ENCODE peak calls at places on chromosomes 3 and 15, in nine cellular contexts. One of them, this sample, is unnamed.

GRCh38 chr3:59456852-59457485 is 407.1 kb upstream of the CFAP20DC start:
- DNase-seq in sigmoid colon: no peak
- DNase-seq in endothelial cell of umbilical vein: no peak
- DNase-seq in HepG2: no peak
- DNase-seq in vagina: no peak
- DNase-seq in HL-60: no peak
- DNase-seq in SK-N-SH: no peak
- DNase-seq in stomach: no peak
- DNase-seq in GM23338: no peak
- DNase-seq in this sample: no peak

GRCh38 chr3:27176256-27176655 is 192.9 kb downstream of the NEK10 start:
- DNase-seq in stomach: no peak
- DNase-seq in GM23338: no peak
- DNase-seq in HL-60: peak; percentile 33
- DNase-seq in HepG2: no peak
- DNase-seq in endothelial cell of umbilical vein: no peak
- DNase-seq in SK-N-SH: no peak
- DNase-seq in sigmoid colon: no peak
- DNase-seq in vagina: no peak
- DNase-seq in this sample: no peak

GRCh38 chr3:194086251-194087075 is 49.5 kb upstream of the HES1 start:
- DNase-seq in HL-60: no peak
- DNase-seq in vagina: no peak
- DNase-seq in stomach: peak; percentile 13
- DNase-seq in HepG2: no peak
- DNase-seq in sigmoid colon: no peak
- DNase-seq in GM23338: peak; percentile 70
- DNase-seq in endothelial cell of umbilical vein: peak; percentile 84
- DNase-seq in SK-N-SH: no peak
- DNase-seq in this sample: no peak

GRCh38 chr3:112688085-112688769 is 47.3 kb upstream of the CCDC80 start:
- DNase-seq in SK-N-SH: no peak
- DNase-seq in GM23338: no peak
- DNase-seq in HL-60: no peak
- DNase-seq in stomach: no peak
- DNase-seq in HepG2: no peak
- DNase-seq in vagina: no peak
- DNase-seq in sigmoid colon: no peak
- DNase-seq in endothelial cell of umbilical vein: no peak
- DNase-seq in this sample: no peak

GRCh38 chr3:52038227-52038626 is 18.1 kb downstream of the DUSP7 start:
- DNase-seq in stomach: no peak
- DNase-seq in HepG2: no peak
- DNase-seq in endothelial cell of umbilical vein: no peak
- DNase-seq in sigmoid colon: no peak
- DNase-seq in vagina: no peak
- DNase-seq in HL-60: no peak
- DNase-seq in GM23338: no peak
- DNase-seq in SK-N-SH: no peak
- DNase-seq in this sample: no peak

GRCh38 chr3:6860911-6861330 is at the start of gene GRM7:
- DNase-seq in HL-60: no peak
- DNase-seq in GM23338: no peak
- DNase-seq in endothelial cell of umbilical vein: no peak
- DNase-seq in SK-N-SH: peak; percentile 85
- DNase-seq in stomach: no peak
- DNase-seq in HepG2: no peak
- DNase-seq in sigmoid colon: no peak
- DNase-seq in vagina: no peak
- DNase-seq in this sample: no peak

GRCh38 chr3:30495172-30496124 is 111.0 kb upstream of the TGFBR2 start:
- DNase-seq in vagina: no peak
- DNase-seq in HepG2: no peak
- DNase-seq in GM23338: no peak
- DNase-seq in sigmoid colon: no peak
- DNase-seq in endothelial cell of umbilical vein: no peak
- DNase-seq in SK-N-SH: no peak
- DNase-seq in HL-60: peak; percentile 9
- DNase-seq in stomach: no peak
- DNase-seq in this sample: no peak

GRCh38 chr3:194826594-194826993 is 140.9 kb downstream of the FAM43A start:
- DNase-seq in endothelial cell of umbilical vein: no peak
- DNase-seq in vagina: no peak
- DNase-seq in HL-60: no peak
- DNase-seq in GM23338: no peak
- DNase-seq in HepG2: no peak
- DNase-seq in SK-N-SH: no peak
- DNase-seq in sigmoid colon: no peak
- DNase-seq in stomach: no peak
- DNase-seq in this sample: no peak

GRCh38 chr3:19346734-19347133 is 198.4 kb downstream of the KCNH8 start:
- DNase-seq in GM23338: no peak
- DNase-seq in SK-N-SH: no peak
- DNase-seq in HepG2: no peak
- DNase-seq in endothelial cell of umbilical vein: no peak
- DNase-seq in sigmoid colon: no peak
- DNase-seq in stomach: no peak
- DNase-seq in HL-60: no peak
- DNase-seq in vagina: no peak
- DNase-seq in this sample: no peak

GRCh38 chr3:154280161-154280560 is 44.1 kb downstream of the DHX36 start:
- DNase-seq in GM23338: no peak
- DNase-seq in HepG2: no peak
- DNase-seq in sigmoid colon: no peak
- DNase-seq in SK-N-SH: no peak
- DNase-seq in stomach: no peak
- DNase-seq in endothelial cell of umbilical vein: no peak
- DNase-seq in vagina: no peak
- DNase-seq in HL-60: no peak
- DNase-seq in this sample: no peak

GRCh38 chr3:116085456-116085855 is 359.8 kb downstream of the LSAMP start:
- DNase-seq in stomach: no peak
- DNase-seq in GM23338: no peak
- DNase-seq in vagina: no peak
- DNase-seq in HepG2: no peak
- DNase-seq in endothelial cell of umbilical vein: no peak
- DNase-seq in HL-60: no peak
- DNase-seq in SK-N-SH: peak; percentile 7
- DNase-seq in sigmoid colon: no peak
- DNase-seq in this sample: no peak

GRCh38 chr3:9088431-9089353 is 125.4 kb upstream of the RAD18 start:
- DNase-seq in SK-N-SH: no peak
- DNase-seq in GM23338: no peak
- DNase-seq in sigmoid colon: no peak
- DNase-seq in endothelial cell of umbilical vein: no peak
- DNase-seq in vagina: no peak
- DNase-seq in stomach: peak; percentile 75
- DNase-seq in HL-60: no peak
- DNase-seq in HepG2: no peak
- DNase-seq in this sample: no peak

GRCh38 chr3:159881208-159881607 is 107.4 kb upstream of the IL12A start:
- DNase-seq in GM23338: no peak
- DNase-seq in SK-N-SH: no peak
- DNase-seq in HL-60: no peak
- DNase-seq in sigmoid colon: no peak
- DNase-seq in stomach: no peak
- DNase-seq in endothelial cell of umbilical vein: no peak
- DNase-seq in vagina: no peak
- DNase-seq in HepG2: no peak
- DNase-seq in this sample: no peak

GRCh38 chr3:159879598-159879997 is 109.0 kb upstream of the IL12A start:
- DNase-seq in endothelial cell of umbilical vein: no peak
- DNase-seq in GM23338: no peak
- DNase-seq in HepG2: no peak
- DNase-seq in stomach: no peak
- DNase-seq in sigmoid colon: no peak
- DNase-seq in vagina: no peak
- DNase-seq in HL-60: no peak
- DNase-seq in SK-N-SH: peak; percentile 34
- DNase-seq in this sample: no peak

GRCh38 chr3:159882784-159883779 is 105.6 kb upstream of the IL12A start:
- DNase-seq in endothelial cell of umbilical vein: peak; percentile 73
- DNase-seq in vagina: no peak
- DNase-seq in sigmoid colon: no peak
- DNase-seq in HepG2: no peak
- DNase-seq in stomach: no peak
- DNase-seq in GM23338: no peak
- DNase-seq in HL-60: no peak
- DNase-seq in SK-N-SH: peak; percentile 58
- DNase-seq in this sample: no peak

GRCh38 chr3:159882367-159882766 is 106.3 kb upstream of the IL12A start:
- DNase-seq in SK-N-SH: no peak
- DNase-seq in vagina: no peak
- DNase-seq in sigmoid colon: no peak
- DNase-seq in stomach: no peak
- DNase-seq in HepG2: no peak
- DNase-seq in GM23338: no peak
- DNase-seq in HL-60: no peak
- DNase-seq in endothelial cell of umbilical vein: no peak
- DNase-seq in this sample: no peak

DNA sequence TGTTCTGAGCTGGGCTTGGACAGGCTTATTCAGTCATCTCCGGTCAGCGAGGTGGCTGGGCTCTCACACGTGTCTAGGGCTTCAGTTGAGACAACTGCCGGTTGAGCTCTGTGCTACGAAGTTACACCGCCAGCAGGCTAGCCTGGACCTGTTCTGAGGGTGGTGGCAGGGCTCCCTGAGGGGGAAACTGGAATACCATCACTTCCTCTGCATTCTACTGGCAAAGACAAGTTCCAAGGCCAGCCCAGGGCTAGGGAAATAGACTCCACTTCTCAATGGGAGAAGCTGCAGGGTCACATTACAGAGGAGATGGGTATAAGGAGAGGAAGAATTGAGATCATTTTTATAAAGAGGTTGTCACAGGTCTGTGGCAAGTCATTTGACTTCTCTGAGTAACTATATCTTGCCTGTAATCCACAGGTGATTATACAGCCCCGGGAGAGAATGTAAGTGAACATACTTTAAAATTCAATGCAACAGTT is 106.8 kb upstream of the IL12A start:
- DNase-seq in stomach: no peak
- DNase-seq in HL-60: no peak
- DNase-seq in vagina: no peak
- DNase-seq in SK-N-SH: no peak
- DNase-seq in GM23338: peak; percentile 52
- DNase-seq in sigmoid colon: peak; percentile 67
- DNase-seq in endothelial cell of umbilical vein: peak; percentile 60
- DNase-seq in HepG2: no peak
- DNase-seq in this sample: no peak
- TF ChIP-seq POLR2AphosphoS5 in stomach: no peak
- TF ChIP-seq POLR2AphosphoS5 in HL-60: no peak
- TF ChIP-seq POLR2AphosphoS5 in vagina: no peak
- TF ChIP-seq POLR2AphosphoS5 in SK-N-SH: no peak
- TF ChIP-seq POLR2AphosphoS5 in GM23338: no peak
- TF ChIP-seq POLR2AphosphoS5 in sigmoid colon: no peak
- TF ChIP-seq POLR2AphosphoS5 in endothelial cell of umbilical vein: no peak
- TF ChIP-seq POLR2AphosphoS5 in HepG2: no peak
- TF ChIP-seq POLR2AphosphoS5 in this sample: no peak

DNA sequence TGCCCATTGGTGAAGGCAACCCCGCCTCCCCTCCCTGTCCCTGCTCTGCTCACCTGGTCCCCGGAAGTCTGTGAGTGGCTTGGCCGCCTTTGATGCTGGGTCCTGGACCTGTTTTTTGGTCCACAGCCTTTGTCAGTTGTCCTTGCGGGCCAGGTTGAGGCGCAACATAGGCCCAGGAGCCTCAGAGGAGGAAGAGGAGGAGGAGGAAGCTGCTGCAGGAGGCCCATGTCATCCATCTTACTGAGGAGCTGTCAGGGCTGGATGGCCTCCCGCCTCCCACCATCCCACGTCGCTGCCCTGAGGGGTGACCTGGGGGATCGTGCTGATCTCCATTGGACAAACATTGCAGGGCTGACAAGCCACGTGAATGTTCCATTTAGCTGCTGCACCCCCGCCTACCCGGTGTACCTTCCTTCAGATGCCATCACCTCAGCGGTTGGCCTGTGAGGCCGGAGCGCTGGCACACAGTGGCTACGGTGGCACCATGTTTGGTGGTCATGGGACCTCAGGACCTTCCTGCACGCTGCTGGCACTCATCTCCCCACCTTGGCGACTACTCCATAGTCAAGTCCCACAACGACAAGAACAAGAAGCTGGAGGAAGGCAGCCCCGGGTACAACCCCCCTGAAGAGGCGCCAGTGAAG is 106.3 kb downstream of the SMAD6 start:
- DNase-seq in SK-N-SH: no peak
- DNase-seq in sigmoid colon: no peak
- DNase-seq in GM23338: no peak
- DNase-seq in HepG2: no peak
- DNase-seq in stomach: no peak
- DNase-seq in endothelial cell of umbilical vein: no peak
- DNase-seq in vagina: no peak
- DNase-seq in HL-60: no peak
- DNase-seq in this sample: no peak
- TF ChIP-seq CTCF in SK-N-SH: no peak
- TF ChIP-seq CTCF in sigmoid colon: no peak
- TF ChIP-seq CTCF in GM23338: no peak
- TF ChIP-seq CTCF in HepG2: no peak
- TF ChIP-seq CTCF in stomach: no peak
- TF ChIP-seq CTCF in endothelial cell of umbilical vein: no peak
- TF ChIP-seq CTCF in vagina: no peak
- TF ChIP-seq CTCF in HL-60: no peak
- TF ChIP-seq CTCF in this sample: no peak

GRCh38 chr3:151230644-151231043 is 27.6 kb upstream of the GPR171 start:
- DNase-seq in SK-N-SH: no peak
- DNase-seq in vagina: no peak
- DNase-seq in sigmoid colon: no peak
- DNase-seq in stomach: no peak
- DNase-seq in HL-60: no peak
- DNase-seq in endothelial cell of umbilical vein: no peak
- DNase-seq in HepG2: no peak
- DNase-seq in GM23338: no peak
- DNase-seq in this sample: no peak

GRCh38 chr3:151234825-151235224 is 31.8 kb upstream of the GPR171 start:
- DNase-seq in GM23338: no peak
- DNase-seq in HL-60: no peak
- DNase-seq in SK-N-SH: no peak
- DNase-seq in sigmoid colon: no peak
- DNase-seq in vagina: no peak
- DNase-seq in stomach: no peak
- DNase-seq in endothelial cell of umbilical vein: no peak
- DNase-seq in HepG2: no peak
- DNase-seq in this sample: no peak

GRCh38 chr3:151232991-151233390 is 30.0 kb upstream of the GPR171 start:
- DNase-seq in vagina: no peak
- DNase-seq in GM23338: no peak
- DNase-seq in HL-60: no peak
- DNase-seq in HepG2: no peak
- DNase-seq in SK-N-SH: no peak
- DNase-seq in sigmoid colon: no peak
- DNase-seq in stomach: no peak
- DNase-seq in endothelial cell of umbilical vein: no peak
- DNase-seq in this sample: no peak

GRCh38 chr3:151236316-151236715 is 33.3 kb upstream of the GPR171 start:
- DNase-seq in sigmoid colon: no peak
- DNase-seq in SK-N-SH: no peak
- DNase-seq in HL-60: no peak
- DNase-seq in GM23338: no peak
- DNase-seq in stomach: no peak
- DNase-seq in HepG2: no peak
- DNase-seq in endothelial cell of umbilical vein: no peak
- DNase-seq in vagina: no peak
- DNase-seq in this sample: no peak
- TF ChIP-seq POLR2AphosphoS5 in sigmoid colon: peak; percentile 54
- TF ChIP-seq POLR2AphosphoS5 in SK-N-SH: no peak
- TF ChIP-seq POLR2AphosphoS5 in HL-60: no peak
- TF ChIP-seq POLR2AphosphoS5 in GM23338: no peak
- TF ChIP-seq POLR2AphosphoS5 in stomach: no peak
- TF ChIP-seq POLR2AphosphoS5 in HepG2: no peak
- TF ChIP-seq POLR2AphosphoS5 in endothelial cell of umbilical vein: no peak
- TF ChIP-seq POLR2AphosphoS5 in vagina: no peak
- TF ChIP-seq POLR2AphosphoS5 in this sample: no peak

GRCh38 chr3:13013151-13013561 is 60.1 kb downstream of the IQSEC1 start:
- DNase-seq in stomach: no peak
- DNase-seq in sigmoid colon: peak; percentile 56
- DNase-seq in endothelial cell of umbilical vein: no peak
- DNase-seq in SK-N-SH: no peak
- DNase-seq in HL-60: no peak
- DNase-seq in HepG2: no peak
- DNase-seq in GM23338: no peak
- DNase-seq in vagina: no peak
- DNase-seq in this sample: no peak
- TF ChIP-seq CTCF in stomach: no peak
- TF ChIP-seq CTCF in sigmoid colon: no peak
- TF ChIP-seq CTCF in endothelial cell of umbilical vein: no peak
- TF ChIP-seq CTCF in SK-N-SH: no peak
- TF ChIP-seq CTCF in HL-60: no peak
- TF ChIP-seq CTCF in HepG2: no peak
- TF ChIP-seq CTCF in GM23338: no peak
- TF ChIP-seq CTCF in vagina: no peak
- TF ChIP-seq CTCF in this sample: no peak